ENCODE peak calls at places on chromosome 6, in ten cellular contexts. S is CD8-positive, alpha-beta memory T cell; J is H4; E is LoVo; Q is A549; W is GM10248; O is neural progenitor cell; Z is CD4-positive, CD25-positive, alpha-beta regulatory T cell; U is stimulated activated CD4-positive, alpha-beta T cell treated with anti-CD3 and anti-CD28 coated beads, Interleukin-4, amount 100 ng/mL, for 24 hours; M is EL. R is an unnamed sample.

GRCh38 chr6:79737172-79737571 is 106.0 kb downstream of the SH3BGRL2 start:
- DNase-seq in S (no peak), J (no peak), E (no peak), Q (no peak), W (no peak), O (no peak), Z (no peak), U (no peak), M (no peak), R (no peak)

GRCh38 chr6:54135665-54136370 is 24.6 kb downstream of the MLIP start:
- DNase-seq in S (no peak), J (peak), E (peak), Q (no peak), W (no peak), O (no peak), Z (no peak), U (no peak), M (peak), R (no peak)

GRCh38 chr6:55175078-55175777 is 913 bp downstream of the HCRTR2 start:
- DNase-seq in S (no peak), J (no peak), E (no peak), Q (no peak), W (no peak), O (peak), Z (no peak), U (no peak), M (no peak), R (no peak)

GRCh38 chr6:166771701-166772100 is 144.7 kb upstream of the RPS6KA2 start:
- DNase-seq in S (no peak), J (no peak), E (no peak), Q (no peak), W (no peak), O (no peak), Z (no peak), U (no peak), M (no peak), R (no peak)

GRCh38 chr6:134980846-134981245 is 30.9 kb upstream of the ALDH8A1 start:
- DNase-seq in S (no peak), J (no peak), E (no peak), Q (no peak), W (no peak), O (no peak), Z (no peak), U (peak), M (no peak), R (no peak)

GRCh38 chr6:140921366-140922226 is 1211.1 kb upstream of the GJE1 start:
- DNase-seq in S (no peak), J (peak), E (peak), Q (peak), W (peak), O (peak), Z (no peak), U (no peak), M (peak), R (peak)

GRCh38 chr6:28809947-28810654 is 113.7 kb downstream of the TRIM27 start:
- DNase-seq in S (no peak), J (peak), E (no peak), Q (no peak), W (no peak), O (peak), Z (no peak), U (no peak), M (peak), R (no peak)

GRCh38 chr6:105483492-105483891 is 80.6 kb upstream of the PREP start:
- DNase-seq in S (no peak), J (no peak), E (no peak), Q (no peak), W (no peak), O (no peak), Z (no peak), U (no peak), M (peak), R (no peak)

GRCh38 chr6:146871613-146872465 is 273.1 kb downstream of the ADGB start:
- DNase-seq in S (no peak), J (no peak), E (no peak), Q (no peak), W (no peak), O (no peak), Z (no peak), U (no peak), M (no peak), R (no peak)

GRCh38 chr6:116887168-116887567 is 10.1 kb downstream of the RFX6 start:
- DNase-seq in S (no peak), J (no peak), E (no peak), Q (no peak), W (no peak), O (no peak), Z (no peak), U (no peak), M (no peak), R (no peak)

GRCh38 chr6:40631760-40632159 is 44.6 kb upstream of the LRFN2 start:
- DNase-seq in S (no peak), J (no peak), E (no peak), Q (no peak), W (no peak), O (peak), Z (no peak), U (no peak), M (no peak), R (no peak)

GRCh38 chr6:90497411-90497810 is 89.5 kb downstream of the MAP3K7 start:
- DNase-seq in S (no peak), J (no peak), E (no peak), Q (no peak), W (no peak), O (no peak), Z (no peak), U (no peak), M (no peak), R (no peak)

GRCh38 chr6:36727491-36728021 is 29.9 kb downstream of the RAB44 start:
- DNase-seq in S (no peak), J (peak), E (no peak), Q (no peak), W (no peak), O (no peak), Z (no peak), U (no peak), M (peak), R (no peak)

GRCh38 chr6:30322527-30323501 is 3.9 kb upstream of the TRIM39 start:
- DNase-seq in S (no peak), J (peak), E (no peak), Q (no peak), W (no peak), O (peak), Z (no peak), U (peak), M (peak), R (no peak)

R was measured in keratinocyte.